ENCODE peak calls at places on chromosomes 2 and 18, in five cellular contexts. K is MCF 10A, R is right lobe of liver, H is AG10803, P is fibroblast of the aortic adventitia. Y is an unnamed sample.

GRCh38 chr2:127052068-127052770 is 54.7 kb downstream of the BIN1 start:
- DNase-seq in K (no peak), R (peak), H (no peak), P (no peak), Y (no peak)

GRCh38 chr2:47429795-47430194 is 26.8 kb downstream of the MSH2 start:
- DNase-seq in K (peak), R (no peak), H (peak), P (peak), Y (no peak)

GRCh38 chr18:24402209-24402785 is 4.7 kb upstream of the OSBPL1A start:
- DNase-seq in K (no peak), R (no peak), H (no peak), P (no peak), Y (no peak)

GRCh38 chr2:227280895-227281294 is 44.2 kb upstream of the MFF start:
- DNase-seq in K (no peak), R (no peak), H (no peak), P (peak), Y (no peak)

GRCh38 chr2:64861338-64862000 is 127.7 kb upstream of the SLC1A4 start:
- DNase-seq in K (no peak), R (no peak), H (no peak), P (no peak), Y (no peak)

GRCh38 chr2:237315170-237315880 is 98.6 kb downstream of the COL6A3 start:
- DNase-seq in K (no peak), R (peak), H (peak), P (peak), Y (no peak)

GRCh38 chr18:66280470-66280869 is 323.4 kb downstream of the CDH19 start:
- DNase-seq in K (no peak), R (no peak), H (no peak), P (no peak), Y (no peak)

GRCh38 chr2:222352981-222353380 is 54.2 kb upstream of the PAX3 start:
- DNase-seq in K (peak), R (no peak), H (no peak), P (no peak), Y (no peak)

GRCh38 chr18:6731197-6731596 is 1.7 kb downstream of the ARHGAP28 start:
- DNase-seq in K (peak), R (no peak), H (peak), P (peak), Y (no peak)

GRCh38 chr18:49901862-49902340 is 88.6 kb upstream of the ACAA2 start:
- DNase-seq in K (no peak), R (no peak), H (no peak), P (no peak), Y (no peak)

GRCh38 chr2:49914281-49914680 is 760.0 kb upstream of the FSHR start:
- DNase-seq in K (peak), R (no peak), H (peak), P (no peak), Y (no peak)

GRCh38 chr18:23690505-23691068 is 1.3 kb downstream of the LAMA3 start:
- DNase-seq in K (no peak), R (no peak), H (no peak), P (no peak), Y (no peak)

GRCh38 chr2:174778479-174778962 is 14.2 kb upstream of the CHRNA1 start:
- DNase-seq in K (peak), R (no peak), H (peak), P (peak), Y (peak)

GRCh38 chr18:76565238-76566173 is 70.5 kb upstream of the ZNF516 start:
- DNase-seq in K (peak), R (no peak), H (peak), P (peak), Y (peak)

GRCh38 chr2:206462240-206462854 is 19.0 kb downstream of the ADAM23 start:
- DNase-seq in K (no peak), R (no peak), H (no peak), P (no peak), Y (no peak)

GRCh38 chr2:207330912-207331311 is 165.2 kb upstream of the KLF7 start:
- DNase-seq in K (peak), R (no peak), H (peak), P (peak), Y (no peak)

GRCh38 chr2:85865539-85866164 is 23.1 kb downstream of the ST3GAL5 start:
- DNase-seq in K (no peak), R (no peak), H (no peak), P (peak), Y (no peak)

GRCh38 chr18:56787392-56787791 is 136.2 kb downstream of the WDR7 start:
- DNase-seq in K (no peak), R (no peak), H (no peak), P (no peak), Y (no peak)

GRCh38 chr2:46241344-46241743 is 55.9 kb upstream of the EPAS1 start:
- DNase-seq in K (peak), R (no peak), H (no peak), P (no peak), Y (no peak)

GRCh38 chr2:169828141-169828811 is 1.0 kb downstream of the UBR3 start:
- DNase-seq in K (peak), R (no peak), H (peak), P (peak), Y (peak)

GRCh38 chr2:23548143-23548769 is 163.3 kb downstream of the KLHL29 start:
- DNase-seq in K (no peak), R (no peak), H (no peak), P (no peak), Y (no peak)

GRCh38 chr18:5173646-5174045 is 23.4 kb downstream of the AKAIN1 start:
- DNase-seq in K (no peak), R (no peak), H (no peak), P (no peak), Y (no peak)

GRCh38 chr18:5937795-5938194 is 42.5 kb upstream of the TMEM200C start:
- DNase-seq in K (no peak), R (no peak), H (no peak), P (no peak), Y (no peak)

GRCh38 chr2:2743164-2743571 is 412.1 kb upstream of the MYT1L start:
- DNase-seq in K (no peak), R (no peak), H (peak), P (peak), Y (no peak)

GRCh38 chr2:20635096-20635475 is 15.8 kb downstream of the HS1BP3 start:
- DNase-seq in K (no peak), R (peak), H (no peak), P (no peak), Y (no peak)

GRCh38 chr2:137937246-137937645 is 27.0 kb upstream of the HNMT start:
- DNase-seq in K (no peak), R (no peak), H (no peak), P (no peak), Y (no peak)

GRCh38 chr2:96315400-96316071 is 9.6 kb upstream of the ITPRIPL1 start:
- DNase-seq in K (peak), R (no peak), H (peak), P (peak), Y (no peak)

GRCh38 chr2:121599963-121600651 is 49.2 kb downstream of the CLASP1 start:
- DNase-seq in K (no peak), R (no peak), H (peak), P (no peak), Y (no peak)

GRCh38 chr2:219314804-219315468 is 5.7 kb upstream of the PTPRN start:
- DNase-seq in K (peak), R (no peak), H (peak), P (no peak), Y (no peak)

GRCh38 chr18:907880-908512 is 3.3 kb downstream of the ADCYAP1 start:
- DNase-seq in K (no peak), R (no peak), H (no peak), P (no peak), Y (no peak)

GRCh38 chr2:231545105-231545902 is 15.1 kb upstream of the NMUR1 start:
- DNase-seq in K (no peak), R (peak), H (no peak), P (peak), Y (peak)

GRCh38 chr2:161710131-161710915 is 86.1 kb downstream of the SLC4A10 start:
- DNase-seq in K (peak), R (no peak), H (peak), P (peak), Y (no peak)

GRCh38 chr2:60818272-60818671 is 62.2 kb downstream of the PAPOLG start:
- DNase-seq in K (peak), R (no peak), H (no peak), P (no peak), Y (no peak)

GRCh38 chr2:23510471-23510870 is 125.5 kb downstream of the KLHL29 start:
- DNase-seq in K (no peak), R (peak), H (no peak), P (no peak), Y (no peak)

GRCh38 chr2:36361396-36361795 is 5.8 kb downstream of the CRIM1 start:
- DNase-seq in K (peak), R (no peak), H (peak), P (peak), Y (no peak)

DNA sequence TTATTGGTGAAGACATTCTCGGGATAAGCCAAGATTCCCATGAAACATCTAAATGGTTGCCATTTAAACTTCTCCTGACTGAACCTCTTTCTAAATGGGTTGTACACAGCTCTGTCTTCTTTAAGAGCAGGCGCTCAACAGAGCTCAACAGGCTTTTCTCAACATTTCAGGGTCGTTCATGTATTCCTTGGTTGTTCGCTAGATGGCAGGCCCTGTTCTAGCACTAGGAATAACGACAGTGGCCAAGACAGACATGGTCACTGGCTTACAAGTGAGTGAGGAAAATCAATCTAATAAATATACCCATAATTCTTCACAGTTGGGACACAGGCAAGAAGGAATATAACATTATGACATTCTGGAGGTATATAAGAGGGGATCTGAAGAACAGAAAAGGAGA is 154.5 kb downstream of the SMAD2 start:
- DNase-seq in K (no peak), R (no peak), H (peak), P (peak), Y (no peak)
- TF ChIP-seq CTCF in K (no peak), R (no peak), H (peak), P (peak), Y (no peak)

DNA sequence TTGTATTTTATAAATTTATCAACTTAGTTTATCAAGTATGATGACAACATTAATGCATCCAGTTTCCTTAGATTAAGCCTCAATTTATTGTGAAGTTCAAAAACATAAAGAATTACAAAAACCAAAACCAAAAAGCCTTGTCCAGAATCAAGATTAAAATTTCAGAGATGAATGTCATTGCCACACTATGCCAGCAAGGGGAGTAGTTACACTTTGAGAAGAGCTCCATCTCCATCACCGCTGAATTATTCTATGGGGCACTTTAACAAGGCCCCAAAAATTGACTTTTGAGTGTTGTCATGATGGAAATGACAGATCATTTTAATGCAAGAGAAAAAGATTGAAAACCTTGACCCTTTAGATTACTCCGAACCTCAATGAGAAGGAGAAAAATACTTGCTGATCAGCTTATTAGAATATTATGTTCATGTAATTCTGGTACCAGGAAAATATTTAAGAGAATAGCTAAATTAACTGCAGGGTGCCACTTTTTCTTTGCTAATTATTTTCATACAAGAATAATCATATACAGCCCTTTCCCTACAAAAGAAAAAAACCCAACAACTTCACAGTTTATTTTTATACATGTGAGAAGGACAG is 152.5 kb upstream of the AQP4 start:
- DNase-seq in K (peak), R (no peak), H (no peak), P (peak), Y (no peak)
- TF ChIP-seq CTCF in K (peak), R (peak), H (peak), P (peak), Y (no peak)

GRCh38 chr2:156333274-156333950 is 891 bp upstream of the NR4A2 start:
- DNase-seq in K (peak), R (no peak), H (no peak), P (no peak), Y (no peak)

GRCh38 chr2:156333951-156334495 is 1.5 kb upstream of the NR4A2 start:
- DNase-seq in K (peak), R (peak), H (peak), P (no peak), Y (no peak)

GRCh38 chr2:156332452-156333273 is at the start of gene NR4A2:
- DNase-seq in K (peak), R (peak), H (peak), P (peak), Y (peak)

GRCh38 chr2:156331572-156332451 is 709 bp downstream of the NR4A2 start:
- DNase-seq in K (peak), R (peak), H (peak), P (peak), Y (peak)

DNA sequence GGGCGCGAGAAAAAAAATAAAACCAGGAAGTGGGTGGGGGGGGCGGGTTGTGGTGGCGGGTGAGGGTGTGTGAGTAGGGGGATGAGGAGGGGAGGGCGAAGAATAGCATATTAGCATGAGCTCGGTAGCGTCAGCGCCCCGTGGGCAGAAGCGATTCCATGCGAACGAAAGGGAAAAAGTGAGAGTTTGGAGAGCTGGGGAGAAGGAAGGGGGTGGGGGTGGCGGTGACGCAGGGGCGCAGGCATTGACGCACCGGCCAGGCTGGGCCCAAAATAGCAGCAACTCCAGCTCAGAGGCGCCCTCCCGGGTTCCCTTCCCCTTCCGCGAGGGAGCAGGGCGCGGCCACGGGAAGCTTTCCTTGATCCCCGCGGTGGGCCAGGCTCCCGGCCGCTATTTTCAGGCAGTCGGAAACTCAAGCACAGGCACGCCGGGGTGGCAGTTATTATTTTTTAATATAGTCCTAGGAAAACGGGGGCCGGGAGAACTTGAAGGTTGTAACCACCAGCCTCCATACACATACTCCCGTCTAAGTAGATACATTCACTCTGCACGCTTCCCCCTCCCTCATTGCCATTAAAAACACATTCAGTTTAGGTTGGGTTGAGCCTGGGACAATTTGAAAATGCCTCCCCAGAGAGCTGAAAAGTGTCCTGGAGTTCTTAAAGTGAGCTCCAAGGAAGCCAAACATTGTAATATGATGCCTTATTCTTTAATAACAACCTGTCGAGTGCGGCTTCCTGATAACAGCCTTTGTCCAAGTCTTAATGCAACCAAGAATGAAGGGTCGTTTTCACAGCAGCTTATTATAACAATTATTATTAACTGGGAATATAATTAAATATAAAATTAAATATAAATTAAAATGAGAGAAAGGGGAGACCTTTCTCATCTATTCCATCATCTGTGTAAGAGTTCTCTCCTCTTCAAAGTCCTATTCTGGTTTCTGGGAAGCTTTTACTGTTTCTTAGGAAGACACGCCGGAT is 2.3 kb upstream of the NR4A2 start:
- DNase-seq in K (peak), R (peak), H (peak), P (peak), Y (peak)
- TF ChIP-seq CTCF in K (peak), R (peak), H (peak), P (peak), Y (no peak)

DNA sequence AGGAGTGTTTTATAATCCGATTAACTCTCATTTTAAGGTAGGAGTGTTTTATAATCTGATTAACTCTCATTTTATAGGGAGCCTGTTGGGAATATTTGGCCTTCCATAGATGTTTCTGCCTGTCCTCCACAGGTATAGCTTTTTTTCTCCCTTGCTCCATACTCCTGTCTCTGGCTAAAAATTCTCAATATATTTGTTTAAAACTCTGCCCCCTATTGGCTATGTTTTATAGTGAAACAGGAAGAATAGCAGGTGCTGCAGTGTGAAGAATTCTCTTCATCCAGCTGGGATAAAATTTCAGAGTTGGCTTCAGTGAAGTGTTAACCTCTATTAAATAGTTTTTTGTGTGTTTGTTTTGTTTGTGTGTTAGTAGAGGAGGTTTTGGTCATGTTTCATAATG is 1046.0 kb upstream of the TMEFF2 start:
- DNase-seq in K (no peak), R (no peak), H (no peak), P (no peak), Y (no peak)
- TF ChIP-seq CTCF in K (peak), R (peak), H (no peak), P (peak), Y (no peak)

GRCh38 chr2:234480337-234480736 is 16.5 kb downstream of the ARL4C start:
- DNase-seq in K (no peak), R (no peak), H (no peak), P (no peak), Y (no peak)

GRCh38 chr2:234482807-234483206 is 14.1 kb downstream of the ARL4C start:
- DNase-seq in K (no peak), R (no peak), H (peak), P (no peak), Y (no peak)

GRCh38 chr2:234481301-234481700 is 15.6 kb downstream of the ARL4C start:
- DNase-seq in K (no peak), R (no peak), H (no peak), P (no peak), Y (no peak)

GRCh38 chr2:234479465-234479864 is 17.4 kb downstream of the ARL4C start:
- DNase-seq in K (no peak), R (no peak), H (no peak), P (no peak), Y (no peak)

GRCh38 chr2:234483568-234484251 is 13.2 kb downstream of the ARL4C start:
- DNase-seq in K (no peak), R (no peak), H (peak), P (no peak), Y (peak)
- TF ChIP-seq CTCF in K (no peak), R (peak), H (peak), P (peak), Y (peak)

DNA sequence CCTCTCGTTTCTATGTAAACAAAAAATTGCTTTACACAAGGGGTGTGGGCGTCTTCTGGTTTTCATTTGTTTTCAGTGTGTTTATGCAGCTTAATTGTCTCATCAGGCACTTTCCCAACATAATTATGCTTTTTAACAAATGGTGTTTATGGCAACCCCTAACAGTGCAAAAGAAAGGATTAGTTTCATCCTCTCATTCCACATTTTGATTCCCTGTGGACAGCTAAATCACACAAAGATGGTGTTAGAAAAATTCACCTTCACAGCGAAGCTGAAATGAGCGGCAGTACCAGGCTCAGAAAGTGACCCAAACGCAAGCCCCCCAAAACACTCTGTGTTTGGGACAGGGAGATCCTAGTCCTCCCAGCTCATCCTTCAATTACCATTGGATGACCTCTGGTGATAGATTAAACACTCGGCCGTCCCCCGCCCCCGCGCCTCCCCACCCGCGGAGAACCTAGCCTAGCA is 708 bp downstream of the FTCDNL1 start:
- DNase-seq in K (no peak), R (no peak), H (no peak), P (no peak), Y (no peak)
- TF ChIP-seq CTCF in K (no peak), R (no peak), H (no peak), P (no peak), Y (no peak)

DNA sequence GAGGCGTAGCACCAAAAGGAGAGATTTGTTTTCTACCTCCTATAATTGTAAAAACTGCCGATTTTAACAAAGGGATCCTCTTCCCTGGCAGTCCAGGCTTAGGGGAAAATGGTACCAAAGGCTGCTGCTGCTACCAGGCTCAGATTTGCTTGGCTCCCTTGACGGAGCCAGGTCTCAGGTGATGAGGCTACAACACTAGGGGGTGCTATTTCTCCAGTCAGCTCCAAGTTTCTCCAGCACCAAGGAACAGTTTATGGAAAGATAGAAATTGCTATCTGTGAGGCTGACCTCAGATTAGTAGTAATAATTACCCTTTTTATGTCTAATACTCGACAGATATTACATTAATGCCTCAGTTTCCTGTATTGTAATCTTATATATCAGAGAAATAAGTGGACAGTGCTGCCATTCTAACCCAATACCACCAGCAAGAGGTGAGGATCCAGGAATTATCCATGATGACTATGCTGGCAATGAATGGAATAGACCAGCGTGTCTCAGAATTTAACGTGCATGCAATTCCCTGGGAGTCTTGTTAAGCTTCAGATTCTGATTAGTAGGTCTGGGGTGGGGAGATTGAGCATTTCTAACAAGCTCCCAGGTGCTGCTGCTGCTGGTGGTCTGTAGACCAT is 111.3 kb downstream of the ESCO1 start:
- DNase-seq in K (peak), R (no peak), H (peak), P (peak), Y (peak)
- TF ChIP-seq CTCF in K (peak), R (peak), H (peak), P (peak), Y (peak)